ENCODE peak calls at places on chromosome X, in four cellular contexts. G is adrenal gland, B is esophagus squamous epithelium, Q is AG04450. V is an unnamed sample.

GRCh38 chrX:141638601-141639000 is 49.1 kb downstream of the SPANXA2 start:
- DNase-seq in G (no peak), Q (no peak), B (no peak), V (no peak)

GRCh38 chrX:20666316-20666715 is 399.6 kb upstream of the RPS6KA3 start:
- DNase-seq in Q (no peak), G (no peak), B (no peak), V (no peak)

GRCh38 chrX:140526138-140526537 is 21.3 kb upstream of the SOX3 start:
- DNase-seq in G (no peak), B (no peak), Q (no peak), V (no peak)

GRCh38 chrX:145623453-145623852 is 194.2 kb upstream of the SLITRK2 start:
- DNase-seq in B (no peak), Q (no peak), G (no peak), V (no peak)

GRCh38 chrX:72037601-72038000 is 94.1 kb downstream of the RTL5 start:
- DNase-seq in B (no peak), Q (no peak), G (peak), V (no peak)

GRCh38 chrX:123873956-123874355 is 14.1 kb downstream of the XIAP start:
- DNase-seq in Q (no peak), B (no peak), G (no peak), V (no peak)

GRCh38 chrX:19563327-19563726 is 48.0 kb upstream of the MAP3K15 start:
- DNase-seq in Q (no peak), G (no peak), B (no peak), V (no peak)

GRCh38 chrX:1165535-1166196 is 46.8 kb downstream of the CRLF2 start:
- DNase-seq in G (no peak), Q (no peak), B (no peak), V (no peak)

GRCh38 chrX:23373129-23373804 is 38.6 kb downstream of the PTCHD1 start:
- DNase-seq in B (no peak), G (no peak), Q (peak), V (peak)

GRCh38 chrX:40908857-40909475 is 173.6 kb upstream of the MED14 start:
- DNase-seq in Q (peak), G (no peak), B (no peak), V (no peak)

GRCh38 chrX:49053223-49054072 is 5.4 kb upstream of the CCDC120 start:
- DNase-seq in B (no peak), Q (no peak), G (peak), V (no peak)

GRCh38 chrX:149871940-149872339 is 9.0 kb upstream of the MAGEA8 start:
- DNase-seq in Q (no peak), B (no peak), G (no peak), V (no peak)

GRCh38 chrX:51802917-51803688 is 59.9 kb downstream of the GSPT2 start:
- DNase-seq in Q (peak), G (peak), B (no peak), V (no peak)

GRCh38 chrX:153560000-153560399 is 38.9 kb downstream of the CCNQ start:
- DNase-seq in Q (no peak), B (no peak), G (no peak), V (no peak)

GRCh38 chrX:120791013-120791643 is 84.5 kb downstream of the CT47B1 start:
- DNase-seq in Q (no peak), B (no peak), G (peak), V (no peak)

GRCh38 chrX:9333873-9334272 is 131.0 kb upstream of the TBL1X start:
- DNase-seq in B (no peak), Q (no peak), G (no peak), V (no peak)

GRCh38 chrX:113804293-113804692 is 779.6 kb upstream of the HTR2C start:
- DNase-seq in B (no peak), Q (no peak), G (no peak), V (no peak)

DNA sequence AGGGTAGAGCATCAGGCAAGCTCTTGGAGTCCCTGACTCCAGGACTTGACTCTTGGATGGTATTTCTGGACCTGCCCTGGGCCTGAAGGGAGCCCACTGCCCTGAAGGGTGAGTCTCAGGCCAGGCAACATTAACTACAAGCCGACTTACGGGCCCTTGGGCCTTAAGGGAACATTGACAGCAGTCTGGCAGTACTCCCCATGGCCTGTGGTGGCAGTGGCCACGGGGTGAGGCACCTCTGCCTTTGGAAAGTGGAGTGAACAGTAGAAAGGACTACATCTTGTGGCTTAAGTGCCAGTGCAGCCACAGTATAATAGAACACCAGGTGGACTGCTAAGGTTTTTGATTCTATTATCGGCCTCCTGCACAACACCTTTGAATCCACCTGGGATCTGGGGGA is 36.3 kb downstream of the SH3BGRL start:
- DNase-seq in B (no peak), G (no peak), Q (no peak), V (no peak)
- H3K27ac ChIP-seq in B (peak), G (no peak), Q (no peak), V (no peak)

DNA sequence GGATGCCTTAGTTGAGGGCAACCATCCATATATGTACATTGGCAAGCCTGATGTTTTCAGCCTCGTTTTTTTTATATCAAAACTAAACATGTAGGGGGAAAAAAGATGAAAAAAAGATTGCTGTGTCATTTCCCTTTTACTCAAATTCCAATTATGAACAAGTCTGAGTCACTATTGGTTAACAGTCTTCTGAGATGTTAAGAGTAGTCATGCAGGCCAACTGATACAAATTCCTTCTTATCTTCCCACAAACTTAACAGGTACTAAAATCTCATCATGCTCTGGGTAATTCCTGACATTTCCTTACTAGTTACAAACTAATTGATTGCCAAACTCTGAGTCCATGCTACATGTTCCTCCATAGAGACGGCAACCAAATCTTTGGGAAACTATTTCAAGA is 222.1 kb downstream of the FRMPD4 start:
- DNase-seq in G (no peak), Q (peak), B (no peak), V (peak)
- H3K27ac ChIP-seq in G (no peak), Q (no peak), B (no peak), V (peak)

DNA sequence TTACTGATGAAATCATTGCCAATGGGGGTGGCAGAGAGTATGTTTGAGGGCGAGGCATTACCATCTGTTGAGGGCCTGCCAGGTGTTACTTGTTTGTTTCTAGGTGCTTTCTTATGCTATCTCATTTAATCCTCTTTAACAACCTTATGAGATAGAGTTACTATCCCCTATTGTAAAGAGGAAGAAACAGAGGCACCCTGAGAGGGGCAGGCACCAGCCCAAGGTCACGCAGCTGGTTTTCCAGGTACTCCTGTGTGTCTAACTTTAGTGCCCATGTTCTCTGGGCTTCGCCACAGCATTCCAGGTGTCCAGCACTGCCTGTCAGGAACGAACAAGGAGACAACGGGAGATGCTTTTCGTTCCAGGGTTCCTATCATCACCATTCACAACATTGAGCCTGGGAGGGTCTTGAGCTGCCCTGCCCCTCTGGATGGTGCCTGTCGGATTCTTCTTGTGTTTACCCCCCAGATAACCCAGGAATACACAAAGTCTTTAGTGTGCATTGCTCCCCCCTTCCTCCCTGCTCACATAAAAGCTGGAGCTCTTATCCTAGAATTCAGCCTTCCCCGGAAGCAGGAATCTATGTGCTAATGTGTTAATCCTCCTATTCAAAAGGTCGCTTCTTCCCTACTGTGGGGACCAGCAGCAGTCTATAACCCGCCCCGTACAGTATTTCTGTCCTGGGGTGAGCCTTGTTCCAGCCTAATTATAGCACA is 24.9 kb upstream of the GPC4 start:
- DNase-seq in B (no peak), G (no peak), Q (no peak), V (no peak)
- H3K27ac ChIP-seq in B (no peak), G (no peak), Q (no peak), V (no peak)

GRCh38 chrX:119455264-119455663 is 13.0 kb upstream of the SLC25A5 start:
- DNase-seq in B (no peak), G (no peak), Q (no peak), V (peak)

GRCh38 chrX:119453202-119453601 is 15.0 kb upstream of the SLC25A5 start:
- DNase-seq in Q (no peak), G (no peak), B (no peak), V (no peak)

GRCh38 chrX:119459181-119459580 is 9.1 kb upstream of the SLC25A5 start:
- DNase-seq in B (no peak), G (no peak), Q (no peak), V (no peak)
- H3K27ac ChIP-seq in B (no peak), G (no peak), Q (no peak), V (peak)